ENCODE peak calls at places on chromosomes 11 and 22, in nine cellular contexts. K, V, U, C, F, O, I, D and J are unnamed samples.
A peak's percentile ranks its signal among the peaks of the same experiment; 100 is the strongest.

GRCh38 chr11:80182906-80183305 is 742.1 kb upstream of the TENM4 start:
- DNase-seq in K (no peak), V (no peak), U (no peak), C (no peak), F (no peak), O (no peak), I (no peak), D (peak; percentile 32), J (no peak)

GRCh38 chr11:27913650-27914049 is 194.3 kb downstream of the KIF18A start:
- DNase-seq in K (no peak), V (no peak), U (no peak), C (no peak), F (no peak), O (no peak), I (no peak), D (peak; percentile 75), J (no peak)

GRCh38 chr11:61369372-61370348 is 7.5 kb downstream of the TMEM138 start:
- DNase-seq in K (no peak), V (no peak), U (no peak), C (no peak), F (no peak), O (peak; percentile 78), I (no peak), D (no peak), J (no peak)

GRCh38 chr11:47510231-47510630 is 42.7 kb downstream of the CELF1 start:
- DNase-seq in K (no peak), V (no peak), U (no peak), C (peak; percentile 15), F (no peak), O (no peak), I (no peak), D (peak; percentile 45), J (no peak)

GRCh38 chr11:42085736-42086135 is 626.3 kb upstream of the LRRC4C start:
- DNase-seq in K (no peak), V (no peak), U (no peak), C (no peak), F (no peak), O (no peak), I (no peak), D (no peak), J (no peak)

GRCh38 chr11:118649941-118650340 is 29.5 kb downstream of the TREH start:
- DNase-seq in K (no peak), V (no peak), U (no peak), C (no peak), F (no peak), O (no peak), I (no peak), D (no peak), J (no peak)

GRCh38 chr11:65066805-65067291 is 8.5 kb upstream of the NAALADL1 start:
- DNase-seq in K (no peak), V (no peak), U (peak; percentile 77), C (no peak), F (no peak), O (no peak), I (no peak), D (no peak), J (no peak)

GRCh38 chr11:18322818-18323570 is 627 bp downstream of the GTF2H1 start:
- DNase-seq in K (no peak), V (no peak), U (peak; percentile 34), C (no peak), F (peak; percentile 21), O (no peak), I (no peak), D (no peak), J (no peak)

GRCh38 chr22:40605676-40606250 is 30.8 kb downstream of the MRTFA start:
- DNase-seq in K (no peak), V (no peak), U (no peak), C (no peak), F (no peak), O (no peak), I (no peak), D (no peak), J (no peak)

GRCh38 chr22:37860796-37861421 is 11.7 kb downstream of the EIF3L start:
- DNase-seq in K (no peak), V (no peak), U (no peak), C (no peak), F (no peak), O (no peak), I (no peak), D (no peak), J (no peak)

GRCh38 chr22:25534724-25535123 is 29.8 kb upstream of the GRK3 start:
- DNase-seq in K (no peak), V (no peak), U (no peak), C (no peak), F (no peak), O (no peak), I (no peak), D (no peak), J (no peak)

GRCh38 chr11:130383363-130384168 is 44.8 kb downstream of the ADAMTS8 start:
- DNase-seq in K (no peak), V (no peak), U (peak; percentile 66), C (no peak), F (peak; percentile 94), O (peak; percentile 84), I (no peak), D (peak; percentile 95), J (peak; percentile 70)

GRCh38 chr11:64864473-64865285 is 13.7 kb downstream of the EHD1 start:
- DNase-seq in K (no peak), V (no peak), U (no peak), C (peak; percentile 72), F (no peak), O (peak; percentile 89), I (no peak), D (no peak), J (no peak)

GRCh38 chr11:10287140-10287539 is 6.9 kb downstream of the SBF2 start:
- DNase-seq in K (no peak), V (no peak), U (no peak), C (no peak), F (no peak), O (no peak), I (no peak), D (no peak), J (no peak)

GRCh38 chr22:20324139-20324516 is 4.3 kb upstream of the DGCR6L start:
- DNase-seq in K (no peak), V (no peak), U (no peak), C (peak; percentile 47), F (no peak), O (no peak), I (peak; percentile 31), D (no peak), J (no peak)

GRCh38 chr11:75079546-75079945 is 17.1 kb downstream of the OR2AT4 start:
- DNase-seq in K (no peak), V (no peak), U (no peak), C (no peak), F (no peak), O (no peak), I (no peak), D (no peak), J (no peak)